ENCODE peak calls at places on chromosome 22, in ten cellular contexts. A is prostate gland, W is SK-N-MC, B is mammary epithelial cell, P is sigmoid colon, Q is gastrocnemius medialis, E is aorta, R is left ventricle myocardium inferior, M is pancreas, Z is SK-N-SH. V is an unnamed sample.

GRCh38 chr22:46622081-46622521 is 1.9 kb downstream of the GRAMD4 start:
- DNase-seq in R (peak; percentile 84), A (peak; percentile 74), Z (peak; percentile 89), E (no peak), B (no peak), M (no peak), W (no peak), Q (no peak), P (peak; percentile 81), V (peak; percentile 53)

GRCh38 chr22:32574957-32575893 is 100.6 kb downstream of the FBXO7 start:
- DNase-seq in Q (no peak), B (no peak), R (no peak), Z (peak; percentile 46), M (no peak), A (peak; percentile 46), P (no peak), W (no peak), E (no peak), V (no peak)

GRCh38 chr22:47259990-47260389 is 497.5 kb downstream of the TBC1D22A start:
- DNase-seq in A (no peak), M (no peak), P (no peak), E (no peak), Q (no peak), W (peak; percentile 2), B (no peak), Z (no peak), R (no peak), V (no peak)

GRCh38 chr22:50624347-50625130 is 3.4 kb downstream of the ARSA start:
- DNase-seq in R (no peak), E (peak; percentile 17), B (no peak), Q (no peak), Z (no peak), A (no peak), P (no peak), W (no peak), M (no peak), V (no peak)

GRCh38 chr22:25318081-25318823 is 98.8 kb downstream of the CRYBB2 start:
- DNase-seq in P (no peak), E (no peak), M (no peak), Q (no peak), Z (no peak), B (no peak), W (no peak), R (no peak), A (no peak), V (no peak)

GRCh38 chr22:50229370-50229769 is 15.5 kb downstream of the TUBGCP6 start:
- DNase-seq in A (no peak), Q (no peak), E (no peak), B (no peak), P (peak; percentile 44), M (no peak), W (no peak), Z (no peak), R (no peak), V (no peak)

GRCh38 chr22:30209642-30210041 is 36.9 kb downstream of the LIF start:
- DNase-seq in R (no peak), Q (no peak), W (no peak), Z (no peak), M (no peak), P (no peak), B (no peak), A (no peak), E (no peak), V (no peak)

GRCh38 chr22:32618461-32619140 is 144.0 kb downstream of the FBXO7 start:
- DNase-seq in Z (no peak), W (no peak), E (no peak), Q (no peak), B (no peak), A (peak; percentile 31), R (peak; percentile 66), P (peak; percentile 90), M (no peak), V (no peak)

GRCh38 chr22:49292909-49293308 is 534.8 kb downstream of the BRD1 start:
- DNase-seq in Q (no peak), E (no peak), Z (no peak), A (no peak), W (no peak), M (no peak), B (no peak), P (no peak), R (no peak), V (no peak)

GRCh38 chr22:37556750-37557149 is 3.5 kb upstream of the CDC42EP1 start:
- DNase-seq in A (no peak), R (no peak), Q (no peak), Z (no peak), M (no peak), B (no peak), P (no peak), E (no peak), W (no peak), V (no peak)

GRCh38 chr22:29861672-29862297 is 21.2 kb upstream of the MTMR3 start:
- DNase-seq in M (no peak), A (no peak), Z (no peak), B (no peak), P (no peak), W (no peak), R (no peak), Q (no peak), E (no peak), V (no peak)

GRCh38 chr22:39724390-39724789 is 153.8 kb downstream of the CACNA1I start:
- DNase-seq in Q (no peak), E (no peak), W (no peak), P (no peak), B (no peak), R (no peak), Z (no peak), A (no peak), M (no peak), V (peak; percentile 8)

GRCh38 chr22:38867496-38868285 is 4.3 kb downstream of the CBX6 start:
- DNase-seq in A (no peak), W (no peak), E (peak; percentile 65), Z (no peak), B (no peak), Q (no peak), M (no peak), P (peak; percentile 64), R (no peak), V (no peak)

GRCh38 chr22:24975813-24976341 is 23.4 kb downstream of the KIAA1671 start:
- DNase-seq in A (peak; percentile 37), M (no peak), Q (peak; percentile 26), P (peak; percentile 74), E (peak; percentile 81), R (peak; percentile 76), W (no peak), Z (no peak), B (no peak), V (no peak)

GRCh38 chr22:30541979-30542810 is 4.3 kb downstream of the SEC14L6 start:
- DNase-seq in E (no peak), W (no peak), R (no peak), M (peak; percentile 33), A (no peak), P (no peak), Z (no peak), Q (no peak), B (no peak), V (no peak)

GRCh38 chr22:31857247-31857646 is 87.1 kb upstream of the YWHAH start:
- DNase-seq in Q (no peak), P (no peak), A (no peak), E (no peak), R (no peak), B (peak; percentile 85), M (no peak), W (no peak), Z (no peak), V (peak; percentile 65)

GRCh38 chr22:46537946-46538815 is 761 bp upstream of the CELSR1 start:
- DNase-seq in Q (no peak), E (no peak), A (no peak), W (no peak), R (peak; percentile 18), B (peak; percentile 66), Z (peak; percentile 69), M (no peak), P (no peak), V (peak; percentile 59)

GRCh38 chr22:49203863-49204598 is 623.6 kb downstream of the BRD1 start:
- DNase-seq in W (no peak), E (peak; percentile 59), Q (no peak), P (peak; percentile 45), Z (no peak), M (no peak), A (no peak), R (no peak), B (no peak), V (no peak)

GRCh38 chr22:21699643-21700042 is 33.8 kb downstream of the PPIL2 start:
- DNase-seq in P (no peak), R (no peak), Z (no peak), A (no peak), B (no peak), E (no peak), Q (no peak), M (no peak), W (no peak), V (no peak)
- H3K36me3 ChIP-seq in P (no peaks in the 10 kb centered on the region), R (peaks cover 49% of the 10 kb centered on the region), Z (no peaks in the 10 kb centered on the region), A (peaks cover 3% of the 10 kb centered on the region), B (no peaks in the 10 kb centered on the region), E (peaks cover 2% of the 10 kb centered on the region), Q (no peaks in the 10 kb centered on the region), M (peaks cover 9% of the 10 kb centered on the region), W (peaks cover 6% of the 10 kb centered on the region), V (peaks cover 19% of the 10 kb centered on the region)

GRCh38 chr22:22318723-22319465 is 74.3 kb downstream of the VPREB1 start:
- DNase-seq in W (no peak), R (no peak), Q (no peak), Z (no peak), A (no peak), B (no peak), P (no peak), M (no peak), E (no peak), V (no peak)

GRCh38 chr22:22316589-22316988 is 72.0 kb downstream of the VPREB1 start:
- DNase-seq in B (no peak), Z (no peak), R (no peak), E (no peak), Q (no peak), A (no peak), W (no peak), M (no peak), P (no peak), V (no peak)
- H3K36me3 ChIP-seq in B (peaks cover 13% of the 10 kb centered on the region), Z (peaks cover 4% of the 10 kb centered on the region), R (peaks cover 46% of the 10 kb centered on the region), E (peaks cover 6% of the 10 kb centered on the region), Q (no peaks in the 10 kb centered on the region), A (no peaks in the 10 kb centered on the region), W (no peaks in the 10 kb centered on the region), M (no peaks in the 10 kb centered on the region), P (peaks cover 8% of the 10 kb centered on the region), V (peaks cover 11% of the 10 kb centered on the region)

GRCh38 chr22:26673485-26673884 is 16.1 kb downstream of the MIAT start:
- DNase-seq in W (no peak), M (no peak), P (no peak), B (peak; percentile 86), E (no peak), R (no peak), A (no peak), Q (no peak), Z (no peak), V (peak; percentile 97)
- H3K36me3 ChIP-seq in W (no peaks in the 10 kb centered on the region), M (no peaks in the 10 kb centered on the region), P (no peaks in the 10 kb centered on the region), B (no peaks in the 10 kb centered on the region), E (no peaks in the 10 kb centered on the region), R (no peaks in the 10 kb centered on the region), A (no peaks in the 10 kb centered on the region), Q (no peaks in the 10 kb centered on the region), Z (no peaks in the 10 kb centered on the region), V (no peaks in the 10 kb centered on the region)

GRCh38 chr22:36285545-36285944 is 32.6 kb downstream of the APOL1 start:
- DNase-seq in E (no peak), M (no peak), R (no peak), A (no peak), B (no peak), Q (no peak), W (no peak), P (peak; percentile 73), Z (peak; percentile 19), V (no peak)
- H3K36me3 ChIP-seq in E (peaks cover 39% of the 10 kb centered on the region), M (peaks cover 80% of the 10 kb centered on the region), R (peaks cover 96% of the 10 kb centered on the region), A (peaks cover 36% of the 10 kb centered on the region), B (peaks cover 78% of the 10 kb centered on the region), Q (no peaks in the 10 kb centered on the region), W (peaks cover 69% of the 10 kb centered on the region), P (peaks cover 67% of the 10 kb centered on the region), Z (peaks cover 73% of the 10 kb centered on the region), V (peaks cover 59% of the 10 kb centered on the region)

GRCh38 chr22:27690596-27690995 is 111.0 kb downstream of the MN1 start:
- DNase-seq in Z (no peak), R (no peak), E (no peak), P (no peak), B (no peak), Q (no peak), M (no peak), A (no peak), W (no peak), V (no peak)
- H3K36me3 ChIP-seq in Z (no peaks in the 10 kb centered on the region), R (no peaks in the 10 kb centered on the region), E (no peaks in the 10 kb centered on the region), P (no peaks in the 10 kb centered on the region), B (no peaks in the 10 kb centered on the region), Q (no peaks in the 10 kb centered on the region), M (no peaks in the 10 kb centered on the region), A (no peaks in the 10 kb centered on the region), W (no peaks in the 10 kb centered on the region), V (no peaks in the 10 kb centered on the region)